ENCODE peak calls at places on chromosomes 5 and 9, in four cellular contexts. U, J, H and T are unnamed samples.

GRCh38 chr5:122885891-122886290 is 40.5 kb downstream of the SNX24 start:
- DNase-seq in U (no peak), J (no peak), H (no peak), T (no peak)

GRCh38 chr9:133003671-133004090 is 25.2 kb downstream of the GFI1B start:
- DNase-seq in U (no peak), J (no peak), H (no peak), T (peak; percentile 70)

GRCh38 chr5:107483625-107484024 is 187.1 kb downstream of the EFNA5 start:
- DNase-seq in U (no peak), J (no peak), H (no peak), T (no peak)

GRCh38 chr9:89281106-89281505 is 29.9 kb upstream of the CKS2 start:
- DNase-seq in U (no peak), J (no peak), H (no peak), T (no peak)

GRCh38 chr5:175654807-175655206 is 3.1 kb upstream of the HRH2 start:
- DNase-seq in U (no peak), J (no peak), H (no peak), T (no peak)

GRCh38 chr5:160787247-160787646 is 64.8 kb downstream of the ATP10B start:
- DNase-seq in U (no peak), J (peak; percentile 17), H (peak; percentile 9), T (peak; percentile 75)

GRCh38 chr5:79612667-79613190 is 488 bp downstream of the TENT2 start:
- DNase-seq in U (no peak), J (no peak), H (peak; percentile 3), T (peak; percentile 11)

GRCh38 chr5:31231171-31231570 is 37.7 kb downstream of the CDH6 start:
- DNase-seq in U (no peak), J (no peak), H (no peak), T (no peak)

GRCh38 chr5:136814621-136815378 is 449.5 kb upstream of the TRPC7 start:
- DNase-seq in U (no peak), J (no peak), H (no peak), T (no peak)

GRCh38 chr9:16656432-16657169 is 213.9 kb downstream of the BNC2 start:
- DNase-seq in U (no peak), J (no peak), H (no peak), T (no peak)

GRCh38 chr9:28720746-28721145 is 1147.5 kb upstream of the C9orf72 start:
- DNase-seq in U (no peak), J (no peak), H (no peak), T (no peak)

GRCh38 chr9:19130436-19130835 is 3.1 kb upstream of the PLIN2 start:
- DNase-seq in U (no peak), J (no peak), H (no peak), T (peak; percentile 46)

GRCh38 chr9:114571391-114571790 is 16.2 kb upstream of the ATP6V1G1 start:
- DNase-seq in U (no peak), J (no peak), H (no peak), T (no peak)

GRCh38 chr9:109759584-109759983 is 20.4 kb upstream of the PALM2AKAP2 start:
- DNase-seq in U (no peak), J (no peak), H (no peak), T (no peak)

GRCh38 chr5:647311-647710 is 35.2 kb downstream of the CEP72 start:
- DNase-seq in U (no peak), J (no peak), H (no peak), T (no peak)

GRCh38 chr5:96885518-96886338 is 9.4 kb downstream of the ERAP2 start:
- DNase-seq in U (no peak), J (peak; percentile 92), H (no peak), T (no peak)

GRCh38 chr9:83154821-83155220 is 91.9 kb upstream of the RASEF start:
- DNase-seq in U (no peak), J (no peak), H (no peak), T (no peak)

GRCh38 chr5:83714780-83715179 is 5.9 kb downstream of the HAPLN1 start:
- DNase-seq in U (no peak), J (no peak), H (no peak), T (peak; percentile 52)

GRCh38 chr9:131598121-131598520 is 52.8 kb downstream of the PRRT1B start:
- DNase-seq in U (no peak), J (no peak), H (no peak), T (no peak)

GRCh38 chr5:73301208-73302088 is 128.5 kb downstream of the TMEM174 start:
- DNase-seq in U (no peak), J (no peak), H (no peak), T (peak; percentile 38)

GRCh38 chr5:73305386-73305785 is 132.4 kb downstream of the TMEM174 start:
- DNase-seq in U (no peak), J (no peak), H (no peak), T (no peak)

GRCh38 chr5:73302797-73303138 is 129.8 kb downstream of the TMEM174 start:
- DNase-seq in U (no peak), J (no peak), H (no peak), T (no peak)

GRCh38 chr5:73304381-73304780 is 131.4 kb downstream of the TMEM174 start:
- DNase-seq in U (no peak), J (no peak), H (no peak), T (no peak)

DNA sequence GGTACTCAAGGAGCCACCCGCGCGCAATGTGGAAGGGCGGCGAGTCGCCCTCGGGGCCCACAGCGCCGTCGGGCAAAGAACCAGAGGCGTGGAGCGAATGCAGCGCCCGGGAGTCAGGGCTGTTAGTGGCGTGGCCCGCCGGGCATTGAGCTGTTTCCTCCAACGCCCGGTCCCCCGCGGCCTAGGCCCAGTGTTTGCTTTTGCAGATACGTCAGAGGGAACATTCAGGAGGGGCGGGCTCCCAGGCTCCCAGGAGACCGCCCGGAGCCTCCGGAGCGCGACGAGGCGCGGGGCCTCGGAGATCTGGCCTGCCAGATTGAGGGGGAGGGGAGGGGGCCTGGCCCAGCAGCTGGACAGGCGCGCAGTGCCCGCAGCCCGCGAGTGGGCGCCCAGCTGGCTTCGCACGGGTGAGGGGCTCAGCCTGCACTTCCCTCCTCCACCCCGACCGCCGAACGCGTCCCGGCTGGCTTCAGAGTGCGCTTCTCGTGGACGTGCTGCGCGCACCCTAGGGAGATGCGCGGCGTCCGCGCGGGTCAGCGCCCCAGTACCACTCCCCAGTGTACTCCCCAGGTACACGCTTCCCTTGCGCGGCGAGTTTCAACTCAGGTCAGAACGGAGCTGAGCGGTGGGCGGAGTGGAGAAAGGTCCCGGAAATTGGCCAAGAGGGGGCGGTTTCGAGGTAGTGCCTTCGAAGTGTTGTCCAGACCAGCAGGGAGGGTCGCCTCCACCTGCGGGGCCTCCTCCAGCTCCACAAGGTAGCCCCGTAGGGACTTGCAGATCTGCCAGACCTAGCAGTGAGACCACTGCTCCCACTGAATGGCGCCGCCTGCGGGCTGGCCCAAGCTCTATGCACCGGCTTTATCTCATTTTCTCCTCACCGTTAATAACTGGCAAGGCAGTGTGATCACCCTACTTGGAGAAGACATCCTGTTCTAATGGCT is 130.4 kb downstream of the TMEM174 start:
- DNase-seq in U (no peak), J (no peak), H (no peak), T (peak; percentile 86)
- TF ChIP-seq EZH2 in U (no peak), J (no peak), H (no peak), T (peak; percentile 58)

DNA sequence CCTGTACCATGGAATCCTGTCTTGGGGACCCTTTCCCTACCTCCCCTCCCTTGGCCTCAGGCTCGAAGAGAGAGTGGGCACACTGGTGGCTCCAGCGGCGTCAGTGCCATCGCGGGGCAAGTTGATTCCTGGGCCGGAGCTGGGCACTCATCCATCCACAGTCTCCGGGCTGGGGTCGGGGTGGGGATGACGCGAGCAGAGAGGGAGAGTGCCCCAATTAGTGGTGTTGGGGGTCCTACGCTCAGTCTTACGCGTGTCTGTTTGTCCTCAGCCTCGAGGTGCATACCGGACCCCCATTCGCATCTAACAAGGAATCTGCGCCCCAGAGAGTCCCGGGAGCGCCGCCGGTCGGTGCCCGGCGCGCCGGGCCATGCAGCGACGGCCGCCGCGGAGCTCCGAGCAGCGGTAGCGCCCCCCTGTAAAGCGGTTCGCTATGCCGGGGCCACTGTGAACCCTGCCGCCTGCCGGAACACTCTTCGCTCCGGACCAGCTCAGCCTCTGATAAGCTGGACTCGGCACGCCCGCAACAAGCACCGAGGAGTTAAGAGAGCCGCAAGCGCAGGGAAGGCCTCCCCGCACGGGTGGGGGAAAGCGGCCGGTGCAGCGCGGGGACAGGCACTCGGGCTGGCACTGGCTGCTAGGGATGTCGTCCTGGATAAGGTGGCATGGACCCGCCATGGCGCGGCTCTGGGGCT is 724 bp downstream of the NTRK2 start:
- DNase-seq in U (no peak), J (no peak), H (no peak), T (peak; percentile 75)
- TF ChIP-seq JUNB in U (no peak), J (no peak), H (no peak), T (no peak)

DNA sequence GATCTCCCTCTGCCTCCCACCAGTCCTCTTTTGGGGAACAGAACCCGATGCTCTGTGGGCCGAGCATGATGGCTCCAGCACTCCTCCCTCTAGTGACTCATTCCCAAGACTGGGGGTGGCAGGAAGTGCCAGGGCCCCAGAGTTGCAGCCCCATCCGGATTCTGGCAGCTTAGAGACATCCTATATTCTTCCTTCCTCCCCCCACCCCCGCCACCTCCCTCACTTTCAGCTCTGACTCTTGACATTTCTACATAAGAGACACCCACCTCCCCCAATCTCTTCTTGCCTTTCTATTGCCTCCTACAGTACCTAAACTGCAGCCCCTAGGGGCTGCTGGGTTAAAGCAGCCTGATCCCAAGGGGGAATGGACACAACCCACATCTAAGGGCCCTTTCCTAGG is 47.1 kb upstream of the MATR3 start:
- DNase-seq in U (peak; percentile 43), J (no peak), H (no peak), T (peak; percentile 33)
- TF ChIP-seq POLR2AphosphoS5 in U (no peak), J (no peak), H (no peak), T (no peak)

GRCh38 chr9:34591091-34591910 is 1.8 kb upstream of the CNTFR start:
- DNase-seq in U (peak; percentile 79), J (no peak), H (peak; percentile 47), T (peak; percentile 91)
- TF ChIP-seq EZH2 in U (no peak), J (no peak), H (no peak), T (peak; percentile 83)

DNA sequence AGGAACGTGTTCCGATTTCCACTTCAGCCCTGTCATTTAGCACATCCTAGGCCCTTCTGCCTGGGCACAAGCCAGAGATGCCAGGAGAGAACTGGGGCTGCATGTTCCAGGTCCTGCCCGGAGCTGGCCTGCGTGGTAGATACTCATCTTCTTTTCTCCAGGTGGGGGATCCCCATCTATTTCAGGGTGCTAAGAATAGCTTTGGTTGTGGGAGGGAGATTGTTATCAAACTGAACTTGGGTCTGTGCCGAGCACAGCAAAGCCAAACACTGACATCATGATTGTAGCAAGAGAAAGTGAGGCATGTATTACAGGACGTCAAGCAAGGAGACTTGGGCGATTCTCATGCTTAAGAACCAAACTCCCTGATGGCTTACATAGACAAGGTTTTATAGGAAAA is 18.2 kb downstream of the C9orf153 start:
- DNase-seq in U (no peak), J (no peak), H (no peak), T (no peak)
- TF ChIP-seq JUNB in U (no peak), J (no peak), H (no peak), T (no peak)

DNA sequence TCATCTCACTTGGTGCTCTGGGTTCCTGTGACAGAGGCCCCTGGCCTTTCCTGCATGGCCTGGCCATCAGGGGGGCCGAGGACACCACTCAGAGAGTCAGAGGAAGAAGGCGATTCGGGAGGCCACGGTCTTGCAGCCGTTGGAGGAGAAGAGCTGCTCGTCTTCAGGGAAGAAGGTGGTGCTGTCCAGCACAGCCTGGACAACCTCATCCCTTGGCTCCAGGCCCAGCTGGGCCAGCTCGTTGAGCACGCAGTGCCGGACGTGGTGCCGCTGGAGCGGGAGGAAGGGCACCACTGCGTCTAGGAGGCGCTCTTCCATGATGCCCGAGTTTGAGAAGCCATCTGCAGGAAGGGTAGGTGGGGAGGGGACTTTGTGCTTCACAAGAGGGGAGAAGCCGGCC is 3.2 kb downstream of the TOR2A start:
- DNase-seq in U (no peak), J (no peak), H (no peak), T (no peak)
- TF ChIP-seq POLR2AphosphoS5 in U (no peak), J (no peak), H (no peak), T (no peak)

GRCh38 chr5:9596256-9596655 is 33.9 kb downstream of the TAS2R1 start:
- DNase-seq in U (no peak), J (no peak), H (no peak), T (no peak)
- TF ChIP-seq EZH2 in U (no peak), J (no peak), H (no peak), T (no peak)

GRCh38 chr9:80114241-80114640 is 542.5 kb downstream of the TLE4 start:
- DNase-seq in U (no peak), J (no peak), H (no peak), T (no peak)
- TF ChIP-seq JUNB in U (no peak), J (no peak), H (no peak), T (no peak)